ENCODE peak calls at places on chromosome 5, in seven cellular contexts. C, A, E, V, B, T and I are unnamed samples.

GRCh38 chr5:10702040-10702629 is 58.9 kb downstream of the DAP start:
- DNase-seq in C (peak), A (no peak), E (no peak), V (no peak), B (no peak), T (peak), I (no peak)

GRCh38 chr5:149764086-149764485 is 34.0 kb downstream of the PPARGC1B start:
- DNase-seq in C (no peak), A (no peak), E (no peak), V (no peak), B (no peak), T (no peak), I (no peak)

GRCh38 chr5:146510528-146510927 is 5.5 kb downstream of the GPR151 start:
- DNase-seq in C (no peak), A (no peak), E (no peak), V (no peak), B (no peak), T (no peak), I (no peak)

GRCh38 chr5:107467137-107467932 is 203.4 kb downstream of the EFNA5 start:
- DNase-seq in C (no peak), A (no peak), E (no peak), V (no peak), B (no peak), T (no peak), I (no peak)

GRCh38 chr5:134100283-134101011 is 14.0 kb upstream of the TCF7 start:
- DNase-seq in C (no peak), A (no peak), E (peak), V (no peak), B (no peak), T (no peak), I (peak)

GRCh38 chr5:159975462-159976019 is 33.4 kb upstream of the TTC1 start:
- DNase-seq in C (peak), A (peak), E (no peak), V (no peak), B (peak), T (peak), I (no peak)

GRCh38 chr5:72205431-72206009 is 98.2 kb downstream of the MAP1B start:
- DNase-seq in C (no peak), A (no peak), E (no peak), V (no peak), B (no peak), T (no peak), I (no peak)

GRCh38 chr5:1963941-1964451 is 81.3 kb upstream of the IRX4 start:
- DNase-seq in C (no peak), A (no peak), E (no peak), V (no peak), B (no peak), T (no peak), I (no peak)

GRCh38 chr5:32474201-32474854 is 29.8 kb upstream of the ZFR start:
- DNase-seq in C (no peak), A (peak), E (no peak), V (no peak), B (no peak), T (no peak), I (no peak)
- TF ChIP-seq SP1 in C (no peak), A (no peak), E (no peak), V (no peak), B (no peak), T (no peak), I (no peak)

DNA sequence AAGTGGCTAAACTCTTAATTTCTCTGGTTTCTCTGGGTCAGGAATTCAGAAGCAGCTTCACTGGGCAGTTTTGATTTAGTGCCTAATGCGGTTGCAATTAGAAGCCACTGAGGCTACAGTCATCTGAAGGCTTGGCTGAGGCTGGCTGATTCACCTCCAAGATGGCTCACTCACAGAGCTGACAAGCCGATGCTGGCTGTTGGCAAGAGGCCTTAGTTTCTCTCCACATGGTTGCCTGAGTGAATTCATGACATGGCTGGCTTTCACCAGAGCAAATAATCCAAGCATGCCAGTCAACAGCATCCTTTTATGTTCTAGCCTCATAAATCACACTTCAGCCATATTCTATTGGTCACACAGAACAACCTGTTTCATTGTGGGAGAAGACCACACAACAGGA is 2.8 kb upstream of the CDK7 start:
- DNase-seq in C (no peak), A (no peak), E (no peak), V (no peak), B (no peak), T (no peak), I (no peak)
- TF ChIP-seq SP1 in C (no peak), A (no peak), E (no peak), V (no peak), B (no peak), T (no peak), I (no peak)

GRCh38 chr5:151214614-151215545 is 9.0 kb downstream of the CCDC69 start:
- DNase-seq in C (no peak), A (no peak), E (peak), V (no peak), B (peak), T (no peak), I (no peak)
- TF ChIP-seq SP1 in C (no peak), A (no peak), E (peak), V (no peak), B (no peak), T (no peak), I (no peak)

GRCh38 chr5:81086881-81087281 is 126.7 kb downstream of the RASGRF2 start:
- DNase-seq in C (no peak), A (no peak), E (no peak), V (no peak), B (no peak), T (peak), I (no peak)
- TF ChIP-seq SP1 in C (no peak), A (no peak), E (no peak), V (no peak), B (no peak), T (no peak), I (no peak)